ENCODE peak calls at places on chromosomes 13 and 19, in eight cellular contexts. I is heart left ventricle, Y is uterus, G is ovary, Q is brain microvascular endothelial cell, F is AG04450, D is H9, N is breast epithelium. E is an unnamed sample.
A peak's percentile ranks its signal among the peaks of the same experiment; 100 is the strongest.

GRCh38 chr13:95335667-95336066 is 34.4 kb upstream of the ABCC4 start:
- DNase-seq in G (no peak), D (no peak), N (no peak), Y (no peak), I (no peak), Q (no peak), F (no peak), E (no peak)

GRCh38 chr13:42283574-42283973 is 11.6 kb downstream of the AKAP11 start:
- DNase-seq in I (no peak), G (no peak), D (no peak), F (no peak), N (no peak), Q (no peak), Y (no peak), E (no peak)

GRCh38 chr19:36113895-36114762 is 546 bp downstream of the POLR2I start:
- DNase-seq in D (peak; percentile 64), Y (peak; percentile 42), G (peak; percentile 54), N (no peak), F (no peak), I (no peak), Q (peak; percentile 15), E (peak; percentile 49)

GRCh38 chr19:54448774-54449700 is at the start of gene LENG8:
- DNase-seq in I (peak; percentile 98), G (peak; percentile 97), D (peak; percentile 95), N (peak; percentile 98), F (peak; percentile 95), Q (peak; percentile 98), Y (peak; percentile 97), E (peak; percentile 99)

GRCh38 chr13:91618315-91618714 is 219.9 kb downstream of the GPC5 start:
- DNase-seq in Y (no peak), F (no peak), D (no peak), N (no peak), Q (no peak), G (no peak), I (no peak), E (no peak)

GRCh38 chr19:42241279-42241678 is 1.1 kb downstream of the GSK3A start:
- DNase-seq in I (no peak), Y (no peak), D (no peak), Q (no peak), G (no peak), N (no peak), F (no peak), E (no peak)

GRCh38 chr13:56338421-56338820 is 802.3 kb upstream of the PRR20A start:
- DNase-seq in Q (no peak), I (no peak), Y (no peak), G (no peak), D (no peak), F (no peak), N (no peak), E (no peak)

GRCh38 chr19:17220207-17220758 is 5.1 kb downstream of the USE1 start:
- DNase-seq in Q (peak; percentile 71), I (peak; percentile 68), D (no peak), G (peak; percentile 59), F (no peak), N (no peak), Y (peak; percentile 55), E (peak; percentile 83)

GRCh38 chr19:1168877-1169791 is 4.9 kb downstream of the SBNO2 start:
- DNase-seq in N (no peak), Y (peak; percentile 72), I (no peak), G (peak; percentile 76), Q (peak; percentile 72), D (no peak), F (no peak), E (peak; percentile 95)

GRCh38 chr13:66528903-66529576 is 701.1 kb downstream of the PCDH9 start:
- DNase-seq in D (no peak), Q (no peak), I (no peak), Y (no peak), F (no peak), N (no peak), G (no peak), E (no peak)

GRCh38 chr19:18254546-18255500 is 19.4 kb downstream of the IQCN start:
- DNase-seq in F (no peak), I (no peak), N (no peak), G (no peak), D (peak; percentile 76), Q (no peak), Y (no peak), E (no peak)

GRCh38 chr19:35349614-35350521 is 2.2 kb downstream of the FFAR1 start:
- DNase-seq in Q (no peak), Y (no peak), D (peak; percentile 20), I (no peak), G (peak; percentile 24), N (peak; percentile 34), F (no peak), E (no peak)

GRCh38 chr19:6734096-6734696 is 3.2 kb downstream of the GPR108 start:
- DNase-seq in I (no peak), N (no peak), F (no peak), G (no peak), D (no peak), Q (no peak), Y (no peak), E (no peak)

GRCh38 chr13:74325106-74325505 is 190.9 kb upstream of the KLF12 start:
- DNase-seq in G (no peak), Y (no peak), I (no peak), Q (peak; percentile 89), N (no peak), D (no peak), F (peak; percentile 67), E (peak; percentile 40)

GRCh38 chr13:21061077-21061945 is at the start of gene LATS2:
- DNase-seq in Y (peak; percentile 98), N (peak; percentile 95), G (peak; percentile 96), Q (peak; percentile 95), I (peak; percentile 97), F (peak; percentile 83), D (peak; percentile 96), E (peak; percentile 98)

GRCh38 chr19:41351339-41352245 is 2.1 kb downstream of the TGFB1 start:
- DNase-seq in F (no peak), Y (peak; percentile 66), I (peak; percentile 76), D (peak; percentile 44), Q (peak; percentile 28), N (no peak), G (peak; percentile 53), E (peak; percentile 48)

GRCh38 chr13:34153428-34154180 is 335.7 kb downstream of the RFC3 start:
- DNase-seq in D (no peak), Q (no peak), Y (no peak), I (no peak), G (no peak), F (no peak), N (no peak), E (no peak)

GRCh38 chr13:98854448-98854847 is 102.0 kb upstream of the SLC15A1 start:
- DNase-seq in Y (no peak), Q (no peak), I (no peak), F (no peak), N (no peak), D (no peak), G (no peak), E (no peak)

GRCh38 chr13:48975101-48975925 is at the start of gene FNDC3A:
- DNase-seq in D (peak; percentile 79), I (peak; percentile 83), Q (peak; percentile 48), F (peak; percentile 23), N (peak; percentile 72), G (peak; percentile 71), Y (peak; percentile 75), E (peak; percentile 72)

GRCh38 chr19:53333071-53333465 is 481 bp upstream of the ZNF845 start:
- DNase-seq in I (peak; percentile 42), G (peak; percentile 44), Q (peak; percentile 41), Y (peak; percentile 41), D (peak; percentile 84), N (no peak), F (peak; percentile 4), E (peak; percentile 70)

GRCh38 chr19:51460164-51460992 is 2.1 kb upstream of the SIGLEC8 start:
- DNase-seq in Q (no peak), N (no peak), D (peak; percentile 47), F (no peak), Y (no peak), I (no peak), G (no peak), E (no peak)

GRCh38 chr19:55588738-55589137 is 8.1 kb upstream of the ZNF579 start:
- DNase-seq in Q (no peak), I (no peak), F (no peak), N (no peak), D (no peak), Y (no peak), G (no peak), E (no peak)

GRCh38 chr13:87094646-87095045 is 576.5 kb upstream of the SLITRK5 start:
- DNase-seq in N (no peak), F (no peak), G (no peak), I (no peak), Y (no peak), Q (no peak), D (no peak), E (no peak)

DNA sequence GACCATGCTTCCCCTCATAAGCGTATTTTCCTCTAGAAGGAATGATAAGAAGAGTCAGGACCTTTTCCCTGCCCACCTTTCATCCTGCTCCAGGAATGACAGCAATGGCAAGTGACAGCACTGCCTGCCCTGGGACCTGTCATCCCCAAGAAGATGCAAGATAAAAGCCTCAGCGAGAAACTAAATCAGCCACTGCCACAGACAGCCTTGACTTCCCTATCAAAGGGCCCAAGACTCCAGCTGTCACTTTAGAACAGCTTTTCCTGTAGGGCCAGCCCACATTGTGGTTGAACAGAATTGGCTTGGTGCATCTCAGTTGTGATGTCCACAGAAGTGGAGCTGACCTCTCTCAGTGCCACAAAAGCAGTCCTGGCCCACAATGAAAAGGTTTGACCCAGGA is 1.1 kb downstream of the RAB8A start:
- DNase-seq in I (no peak), Q (no peak), F (no peak), G (no peak), Y (no peak), D (no peak), N (no peak), E (peak; percentile 64)
- H3K27ac ChIP-seq in I (no peak overlapping the region), Q (no peak overlapping the region), F (no peak overlapping the region), G (peak overlapping the region; percentile 69), Y (peak overlapping the region; percentile 91), D (no peak overlapping the region), N (no peak overlapping the region), E (no peak overlapping the region)

GRCh38 chr19:14315433-14315832 is 65.8 kb upstream of the ADGRE5 start:
- DNase-seq in F (no peak), N (no peak), D (no peak), G (no peak), I (no peak), Q (no peak), Y (no peak), E (no peak)
- TF ChIP-seq CTCF in F (no peak), N (no peak), D (peak; percentile 28), G (no peak), I (no peak), Q (peak; percentile 38), Y (no peak), E (no peak)

DNA sequence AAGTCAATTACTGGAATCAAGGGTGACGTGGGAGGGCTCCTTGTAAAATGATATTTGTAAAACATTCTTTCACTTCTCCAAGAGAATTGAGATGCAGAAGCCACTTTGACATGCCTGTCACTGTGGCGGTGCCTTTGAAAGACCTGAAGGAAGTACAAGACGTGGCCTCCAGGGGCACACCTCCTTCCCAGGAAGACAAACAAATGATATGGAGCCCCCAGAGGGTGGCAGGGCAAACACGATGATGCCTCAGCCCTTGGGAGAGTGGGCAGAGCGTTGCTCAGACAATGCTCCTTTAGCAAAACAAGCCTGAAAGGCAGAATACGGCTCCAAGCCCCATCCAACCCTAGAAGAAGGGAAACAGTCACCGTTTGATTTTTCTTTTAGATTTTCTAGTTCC is 9.3 kb upstream of the ATP12A start:
- DNase-seq in N (no peak), I (no peak), F (no peak), Q (peak; percentile 9), D (peak; percentile 78), G (no peak), Y (no peak), E (no peak)
- H3K27ac ChIP-seq in N (peak overlapping the region; percentile 27), I (no peak overlapping the region), F (no peak overlapping the region), Q (no peak overlapping the region), D (no peak overlapping the region), G (no peak overlapping the region), Y (peak overlapping the region; percentile 81), E (no peak overlapping the region)

GRCh38 chr13:40348096-40348679 is 318.3 kb downstream of the FOXO1 start:
- DNase-seq in D (peak; percentile 42), I (no peak), Q (no peak), G (no peak), N (no peak), F (no peak), Y (no peak), E (no peak)
- TF ChIP-seq CTCF in D (no peak), I (no peak), Q (no peak), G (no peak), N (no peak), F (no peak), Y (no peak), E (no peak)